ENCODE peak calls at places on chromosomes 7 and 10, in nine cellular contexts. U is GM23338, O is MM.1S, G is fibroblast of lung, E is body of pancreas, W is transverse colon, H is spleen, M is testis, I is uterus. V is an unnamed sample. For H3K4me1, the result is how much of the 10 kb centered on the place peaks cover.

GRCh38 chr7:137628211-137628610 is 218.6 kb downstream of the DGKI start:
- DNase-seq in U (no peak), O (no peak), G (no peak), E (no peak), W (no peak), H (no peak), M (no peak), I (no peak), V (no peak)

GRCh38 chr10:46297406-46298204 is 10.8 kb downstream of the ANTXRL start:
- DNase-seq in U (no peak), O (no peak), G (no peak), E (no peak), W (peak), H (peak), M (no peak), I (no peak), V (no peak)

GRCh38 chr7:50531928-50532327 is 33.3 kb downstream of the DDC start:
- DNase-seq in U (no peak), O (no peak), G (peak), E (no peak), W (no peak), H (no peak), M (no peak), I (no peak), V (no peak)

GRCh38 chr7:70093496-70093895 is 495.2 kb downstream of the AUTS2 start:
- DNase-seq in U (no peak), O (no peak), G (peak), E (peak), W (no peak), H (no peak), M (no peak), I (no peak), V (peak)

GRCh38 chr7:75650062-75650461 is 88.7 kb downstream of the HIP1 start:
- DNase-seq in U (peak), O (no peak), G (no peak), E (no peak), W (no peak), H (no peak), M (no peak), I (no peak), V (no peak)

GRCh38 chr7:106418526-106418925 is 133.7 kb upstream of the NAMPT start:
- DNase-seq in U (no peak), O (no peak), G (peak), E (no peak), W (no peak), H (no peak), M (no peak), I (no peak), V (no peak)

GRCh38 chr7:46930336-46930735 is 651.6 kb downstream of the TNS3 start:
- DNase-seq in U (no peak), O (no peak), G (peak), E (no peak), W (no peak), H (no peak), M (no peak), I (peak), V (peak)

GRCh38 chr10:129094813-129095212 is 372.2 kb upstream of the MGMT start:
- DNase-seq in U (no peak), O (no peak), G (no peak), E (no peak), W (no peak), H (no peak), M (no peak), I (no peak), V (no peak)

GRCh38 chr7:16847381-16847860 is 34.4 kb downstream of the AGR3 start:
- DNase-seq in U (no peak), O (no peak), G (no peak), E (peak), W (peak), H (no peak), M (no peak), I (no peak), V (no peak)

GRCh38 chr7:16916111-16916639 is 34.4 kb upstream of the AGR3 start:
- DNase-seq in U (no peak), O (no peak), G (peak), E (no peak), W (no peak), H (no peak), M (no peak), I (no peak), V (no peak)

GRCh38 chr10:48487244-48487643 is 117.6 kb downstream of the ARHGAP22 start:
- DNase-seq in U (no peak), O (no peak), G (no peak), E (no peak), W (no peak), H (no peak), M (no peak), I (no peak), V (no peak)

GRCh38 chr10:46544989-46545791 is 11.3 kb downstream of the GPRIN2 start:
- DNase-seq in U (peak), O (no peak), G (no peak), E (no peak), W (peak), H (peak), M (peak), I (no peak), V (peak)

GRCh38 chr7:4800926-4801838 is 25.8 kb downstream of the AP5Z1 start:
- DNase-seq in U (no peak), O (no peak), G (no peak), E (no peak), W (no peak), H (no peak), M (no peak), I (no peak), V (no peak)

GRCh38 chr7:4805979-4806290 is 30.5 kb downstream of the AP5Z1 start:
- DNase-seq in U (no peak), O (no peak), G (no peak), E (no peak), W (no peak), H (no peak), M (no peak), I (no peak), V (no peak)

GRCh38 chr7:4805110-4805978 is 29.9 kb downstream of the AP5Z1 start:
- DNase-seq in U (no peak), O (no peak), G (no peak), E (no peak), W (no peak), H (peak), M (no peak), I (no peak), V (no peak)

GRCh38 chr7:4801839-4802231 is 26.4 kb downstream of the AP5Z1 start:
- DNase-seq in U (no peak), O (no peak), G (no peak), E (no peak), W (no peak), H (no peak), M (no peak), I (no peak), V (no peak)

GRCh38 chr7:4803397-4804241 is 28.2 kb downstream of the AP5Z1 start:
- DNase-seq in U (peak), O (no peak), G (no peak), E (no peak), W (no peak), H (peak), M (no peak), I (no peak), V (no peak)
- H3K4me1 ChIP-seq in U (under half), O (under half), G (under half), E (under half), W (under half), H (under half), M (under half), I (under half), V (under half)

GRCh38 chr7:42156541-42156865 is 80.5 kb downstream of the GLI3 start:
- DNase-seq in U (no peak), O (no peak), G (no peak), E (no peak), W (no peak), H (no peak), M (no peak), I (no peak), V (no peak)
- H3K4me3 ChIP-seq in U (no peak), O (no peak), G (no peak), E (no peak), W (no peak), H (no peak), M (no peak), I (no peak), V (no peak)

DNA sequence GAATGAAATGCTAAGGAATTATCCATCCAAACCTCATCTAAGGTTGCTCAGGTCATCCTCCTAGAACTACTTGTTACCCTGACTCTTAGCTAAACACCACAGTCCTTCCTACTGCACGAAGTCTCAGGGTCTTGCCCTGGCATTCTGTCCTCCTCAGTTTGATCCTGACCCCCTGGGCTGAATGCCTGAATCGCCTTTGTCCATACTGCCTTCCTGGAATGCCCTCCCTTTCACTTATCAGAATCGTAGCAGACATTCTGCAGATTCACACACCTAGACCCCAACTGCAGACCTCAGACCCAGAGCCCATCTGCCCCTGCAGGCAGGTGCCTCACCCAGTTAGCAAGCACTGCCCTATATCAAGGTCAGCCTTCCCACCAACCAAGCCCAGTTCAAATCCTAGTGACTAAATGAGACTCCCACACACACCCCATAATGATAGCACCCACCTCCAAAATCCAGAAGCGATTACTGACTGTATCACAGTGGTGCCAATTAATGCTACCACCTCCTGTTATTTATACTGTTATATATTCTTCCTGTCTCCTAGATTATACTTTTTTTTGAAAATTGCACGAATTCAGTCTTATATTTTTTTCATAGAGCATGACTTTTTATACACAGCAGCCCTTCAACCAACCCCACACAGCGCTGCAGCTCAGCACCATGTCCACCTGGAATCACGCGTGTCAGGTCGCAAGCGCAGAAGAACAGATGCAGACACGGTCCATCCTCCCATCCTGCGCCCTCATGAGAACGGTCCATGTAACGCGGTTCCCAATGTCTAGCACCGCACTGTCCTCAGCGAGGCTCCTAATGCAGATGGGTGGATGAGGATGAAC is 3.7 kb downstream of the PARD3 start:
- DNase-seq in U (peak), O (no peak), G (no peak), E (no peak), W (no peak), H (peak), M (no peak), I (no peak), V (no peak)
- H3K4me1 ChIP-seq in U (half or more), O (under half), G (under half), E (half or more), W (under half), H (under half), M (under half), I (under half), V (under half)

GRCh38 chr7:120991133-120991532 is 2.6 kb downstream of the CPED1 start:
- DNase-seq in U (no peak), O (peak), G (no peak), E (no peak), W (no peak), H (no peak), M (no peak), I (no peak), V (no peak)

GRCh38 chr7:120991570-120991969 is 3.1 kb downstream of the CPED1 start:
- DNase-seq in U (no peak), O (no peak), G (peak), E (no peak), W (no peak), H (no peak), M (no peak), I (no peak), V (no peak)

GRCh38 chr7:120993011-120993574 is 4.6 kb downstream of the CPED1 start:
- DNase-seq in U (no peak), O (no peak), G (peak), E (no peak), W (no peak), H (no peak), M (no peak), I (no peak), V (no peak)

GRCh38 chr7:120993575-120994191 is 5.2 kb downstream of the CPED1 start:
- DNase-seq in U (no peak), O (no peak), G (no peak), E (no peak), W (no peak), H (no peak), M (no peak), I (no peak), V (no peak)

DNA sequence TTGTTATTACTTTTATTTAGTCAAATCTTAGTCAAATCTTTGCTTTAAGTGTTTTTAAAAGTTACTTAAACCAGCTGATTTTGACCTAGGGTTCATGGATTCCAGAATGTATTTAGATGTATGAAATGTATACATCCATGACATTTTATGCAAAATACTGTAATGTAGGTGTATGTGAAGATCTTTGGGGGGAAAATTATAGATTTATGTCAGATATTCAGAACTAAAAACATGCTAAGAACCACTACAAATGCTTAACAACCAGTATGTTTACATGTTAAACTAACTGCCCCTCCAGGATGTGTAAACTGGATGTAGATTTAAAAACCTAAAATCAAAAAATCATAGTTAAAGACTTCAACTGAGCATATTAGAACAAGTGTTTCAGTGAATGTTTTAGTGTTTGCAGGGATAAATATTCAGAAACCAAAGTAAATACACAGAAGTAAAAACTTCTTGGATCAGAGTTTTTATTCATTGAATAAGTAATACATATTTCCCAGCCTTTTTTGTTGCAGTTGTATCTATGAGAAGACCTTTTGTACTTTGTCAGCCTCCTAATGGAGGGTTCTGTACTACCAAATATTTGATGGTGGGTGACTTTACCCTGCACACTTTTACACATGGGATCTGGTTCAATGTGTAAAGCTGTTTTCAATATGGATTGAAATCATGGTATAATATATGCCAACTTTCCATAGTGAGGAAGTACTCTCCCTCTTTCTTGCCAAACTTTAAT is 3.9 kb downstream of the CPED1 start:
- DNase-seq in U (no peak), O (no peak), G (no peak), E (no peak), W (no peak), H (no peak), M (no peak), I (no peak), V (no peak)
- H3K4me3 ChIP-seq in U (no peak), O (no peak), G (peak), E (no peak), W (no peak), H (no peak), M (no peak), I (peak), V (peak)

GRCh38 chr7:23247101-23247601 is 576 bp downstream of the GPNMB start:
- DNase-seq in U (peak), O (no peak), G (no peak), E (no peak), W (no peak), H (no peak), M (no peak), I (no peak), V (no peak)
- H3K4me1 ChIP-seq in U (under half), O (under half), G (under half), E (under half), W (under half), H (under half), M (under half), I (under half), V (under half)

DNA sequence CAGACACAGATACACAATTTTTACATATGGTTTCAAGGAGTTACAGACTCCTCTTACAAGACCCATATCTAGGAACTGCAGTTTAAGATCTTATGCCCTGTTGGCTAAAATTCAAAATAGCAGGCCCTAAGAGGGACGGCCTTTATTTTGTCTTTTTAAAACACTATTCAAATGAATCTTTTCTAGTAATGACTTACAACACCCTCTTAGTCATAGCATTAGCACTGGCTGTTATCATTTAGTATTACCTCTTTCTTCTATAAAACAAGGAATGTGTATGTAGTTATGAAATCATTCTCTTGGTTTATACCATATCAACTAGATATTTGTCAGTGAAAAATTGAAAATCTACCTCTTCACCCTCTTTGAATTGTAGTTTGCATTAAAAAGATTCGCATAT is 15.3 kb downstream of the PAPSS2 start:
- DNase-seq in U (no peak), O (no peak), G (peak), E (no peak), W (no peak), H (no peak), M (no peak), I (no peak), V (no peak)
- H3K4me3 ChIP-seq in U (no peak), O (no peak), G (no peak), E (no peak), W (no peak), H (no peak), M (no peak), I (no peak), V (no peak)

DNA sequence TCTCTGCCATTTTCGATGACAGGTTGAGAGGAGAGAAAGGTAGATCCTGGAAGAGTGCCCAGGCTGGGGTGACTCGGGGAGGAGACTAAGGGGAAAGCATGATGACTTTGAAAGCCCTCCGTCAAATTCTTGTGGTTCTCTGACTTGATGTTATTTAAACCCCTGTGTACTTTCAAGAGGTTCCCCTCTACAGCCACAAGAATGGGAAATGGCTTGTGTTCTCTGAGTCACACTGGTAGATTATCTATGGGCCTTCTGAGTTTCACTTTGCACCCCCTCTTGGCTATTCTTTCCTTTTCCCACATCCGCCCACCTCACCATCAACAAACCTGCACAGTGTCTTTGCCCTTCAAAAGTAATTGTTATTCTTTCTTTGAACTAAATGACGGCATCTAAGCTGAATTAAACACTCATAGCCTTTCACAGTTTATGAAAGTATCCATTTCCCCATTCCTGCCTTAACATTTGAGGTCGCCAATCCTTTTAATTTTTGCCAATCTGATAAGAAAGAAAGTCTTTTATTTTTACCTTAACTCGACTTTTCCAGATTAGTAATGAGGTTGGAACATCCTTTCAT is 24.1 kb downstream of the PRF1 start:
- DNase-seq in U (no peak), O (peak), G (peak), E (no peak), W (peak), H (no peak), M (no peak), I (no peak), V (no peak)
- H3K4me1 ChIP-seq in U (under half), O (half or more), G (under half), E (under half), W (under half), H (under half), M (under half), I (under half), V (under half)

GRCh38 chr7:2614646-2615330 is 17.0 kb upstream of the TTYH3 start:
- DNase-seq in U (no peak), O (no peak), G (no peak), E (peak), W (no peak), H (no peak), M (no peak), I (no peak), V (no peak)
- H3K4me3 ChIP-seq in U (no peak), O (no peak), G (peak), E (no peak), W (no peak), H (no peak), M (no peak), I (no peak), V (peak)

GRCh38 chr7:151088019-151088855 is 2.0 kb downstream of the AGAP3 start:
- DNase-seq in U (peak), O (no peak), G (peak), E (no peak), W (no peak), H (no peak), M (no peak), I (no peak), V (no peak)
- H3K4me1 ChIP-seq in U (under half), O (under half), G (under half), E (half or more), W (half or more), H (under half), M (under half), I (under half), V (under half)

GRCh38 chr7:1571261-1571650 is 1.4 kb upstream of the PSMG3 start:
- DNase-seq in U (no peak), O (no peak), G (peak), E (no peak), W (no peak), H (no peak), M (no peak), I (no peak), V (no peak)
- H3K4me3 ChIP-seq in U (peak), O (peak), G (peak), E (no peak), W (peak), H (peak), M (peak), I (peak), V (peak)

V was measured in gastrocnemius medialis.